ENCODE peak calls at places on chromosomes 6 and 20, in five cellular contexts. G is mesothelial cell of epicardium, Z is A549, K is stomach, H is ovary. C is an unnamed sample.

GRCh38 chr20:32743237-32744112 is at the start of gene COMMD7:
- DNase-seq in G (peak), Z (no peak), K (peak), H (peak), C (no peak)

GRCh38 chr6:110484321-110484720 is 7.9 kb upstream of the SLC22A16 start:
- DNase-seq in G (no peak), Z (no peak), K (no peak), H (no peak), C (no peak)

GRCh38 chr20:40770564-40771307 is 81.7 kb upstream of the MAFB start:
- DNase-seq in G (peak), Z (no peak), K (no peak), H (no peak), C (no peak)

GRCh38 chr6:166999845-167000253 is 652 bp downstream of the CEP43 start:
- DNase-seq in G (no peak), Z (no peak), K (peak), H (no peak), C (no peak)

GRCh38 chr20:40416274-40416673 is 272.8 kb downstream of the MAFB start:
- DNase-seq in G (no peak), Z (no peak), K (no peak), H (no peak), C (no peak)

GRCh38 chr6:77457720-77458349 is 5.5 kb downstream of the HTR1B start:
- DNase-seq in G (peak), Z (peak), K (peak), H (peak), C (peak)

GRCh38 chr20:45872626-45873025 is 8.4 kb upstream of the ZSWIM1 start:
- DNase-seq in G (no peak), Z (no peak), K (no peak), H (no peak), C (no peak)

GRCh38 chr20:6034134-6034969 is 19.5 kb downstream of the LRRN4 start:
- DNase-seq in G (no peak), Z (no peak), K (no peak), H (no peak), C (no peak)

GRCh38 chr6:422423-423061 is 31.0 kb downstream of the IRF4 start:
- DNase-seq in G (no peak), Z (peak), K (no peak), H (no peak), C (peak)

GRCh38 chr20:50837532-50838321 is 42.9 kb downstream of the BCAS4 start:
- DNase-seq in G (peak), Z (no peak), K (no peak), H (peak), C (peak)

GRCh38 chr6:110518281-110518623 is 41.8 kb upstream of the SLC22A16 start:
- DNase-seq in G (no peak), Z (peak), K (no peak), H (no peak), C (no peak)

GRCh38 chr6:146028250-146028789 is 542 bp upstream of the GRM1 start:
- DNase-seq in G (peak), Z (peak), K (peak), H (peak), C (no peak)

GRCh38 chr20:10475225-10475624 is 40.1 kb downstream of the SLX4IP start:
- DNase-seq in G (no peak), Z (no peak), K (no peak), H (no peak), C (no peak)

GRCh38 chr6:10610289-10610688 is 84.1 kb downstream of the C6orf52 start:
- DNase-seq in G (no peak), Z (no peak), K (no peak), H (no peak), C (no peak)

GRCh38 chr6:15754035-15754705 is 91.3 kb upstream of the DTNBP1 start:
- DNase-seq in G (no peak), Z (no peak), K (peak), H (no peak), C (no peak)

GRCh38 chr20:24989162-24989561 is 3.4 kb downstream of the APMAP start:
- DNase-seq in G (no peak), Z (no peak), K (peak), H (no peak), C (no peak)

GRCh38 chr6:53119772-53120409 is 28.8 kb downstream of the GCM1 start:
- DNase-seq in G (no peak), Z (peak), K (peak), H (no peak), C (no peak)

GRCh38 chr6:160315310-160315709 is 32.9 kb upstream of the SLC22A3 start:
- DNase-seq in G (no peak), Z (no peak), K (no peak), H (no peak), C (no peak)

GRCh38 chr6:12657884-12658283 is 58.7 kb upstream of the PHACTR1 start:
- DNase-seq in G (no peak), Z (no peak), K (no peak), H (no peak), C (no peak)

DNA sequence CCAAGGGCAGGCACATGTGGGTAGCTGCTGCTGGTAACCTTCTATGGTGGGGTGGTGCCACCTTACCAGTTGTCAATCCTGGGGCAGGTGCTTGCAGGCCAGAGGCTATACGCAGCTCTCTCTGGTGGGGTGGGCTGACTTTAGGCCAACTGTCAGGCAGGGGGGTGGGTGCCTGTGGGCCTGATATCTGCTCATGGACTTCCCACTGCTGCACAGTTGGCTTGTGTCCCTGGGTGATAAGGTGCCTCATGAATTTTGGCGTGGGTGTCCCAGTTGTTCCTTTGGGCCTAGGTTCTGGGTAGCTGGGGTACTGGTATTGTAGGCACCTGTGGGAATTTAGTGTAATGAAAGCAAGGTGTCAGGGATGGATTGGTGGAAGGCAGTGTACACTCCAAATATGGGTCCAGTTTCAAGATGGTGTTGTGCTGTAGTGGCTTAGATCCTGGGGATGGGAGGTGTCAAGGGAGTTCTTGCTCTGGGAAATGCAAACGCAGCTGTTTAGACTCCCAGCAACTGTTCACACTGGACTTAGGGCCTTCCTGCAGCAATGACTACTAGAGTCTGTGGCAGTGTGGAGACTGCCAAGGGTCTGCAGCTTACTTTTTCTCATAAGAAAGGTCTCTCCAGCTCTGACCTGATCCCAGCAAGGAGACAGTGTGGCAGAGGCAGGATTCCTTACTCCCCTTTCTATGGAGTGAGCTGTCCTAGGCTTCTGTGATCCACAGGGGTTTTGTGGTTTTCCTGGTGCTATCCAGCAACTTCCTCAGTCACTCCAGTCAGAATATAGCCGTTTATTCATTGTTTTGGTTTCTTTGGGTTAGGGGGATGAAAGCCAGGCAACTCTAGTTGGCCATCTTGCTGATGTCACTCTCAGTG is 128.2 kb downstream of the CRYBG1 start:
- DNase-seq in G (no peak), Z (no peak), K (no peak), H (no peak), C (no peak)
- TF ChIP-seq CTCF in G (no peak), Z (no peak), K (no peak), H (no peak), C (no peak)

DNA sequence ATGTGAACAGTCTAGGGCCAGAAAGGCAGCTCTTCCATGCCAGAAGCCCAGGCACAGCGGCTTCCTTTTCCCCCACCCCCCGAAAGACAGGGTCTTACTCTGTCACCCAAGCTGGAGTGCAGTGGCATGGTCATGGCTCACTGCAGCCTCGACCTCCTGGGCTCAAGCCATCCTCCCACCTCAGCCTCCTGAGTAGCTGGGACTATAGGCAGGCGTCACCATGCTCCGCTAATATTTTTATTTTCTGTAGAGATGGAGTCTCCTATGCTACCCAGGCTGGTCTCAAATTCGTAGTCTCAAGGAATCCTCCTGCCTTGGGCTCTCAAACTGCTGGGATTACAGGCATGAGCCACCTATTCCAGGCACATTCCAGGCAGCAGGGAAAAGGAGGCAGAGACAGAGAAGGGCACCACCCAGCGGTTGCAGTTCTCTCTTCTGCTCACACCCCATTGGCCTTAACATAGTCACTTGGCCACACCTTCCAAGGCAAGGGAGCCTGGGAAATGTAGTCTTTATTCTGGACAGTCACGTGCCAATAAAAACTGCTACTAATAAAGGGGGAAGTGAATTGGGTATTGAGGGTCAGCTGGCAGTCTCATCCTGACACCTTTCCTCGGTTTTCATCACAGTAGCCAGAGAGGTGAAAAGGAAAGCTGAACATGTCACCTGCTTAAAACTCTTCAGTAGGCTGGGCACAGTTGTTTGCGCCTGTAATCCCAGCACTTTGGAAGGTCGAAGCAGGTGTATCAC is 205.9 kb downstream of the ZMYND8 start:
- DNase-seq in G (peak), Z (peak), K (peak), H (peak), C (no peak)
- TF ChIP-seq CTCF in G (peak), Z (peak), K (no peak), H (no peak), C (peak)

DNA sequence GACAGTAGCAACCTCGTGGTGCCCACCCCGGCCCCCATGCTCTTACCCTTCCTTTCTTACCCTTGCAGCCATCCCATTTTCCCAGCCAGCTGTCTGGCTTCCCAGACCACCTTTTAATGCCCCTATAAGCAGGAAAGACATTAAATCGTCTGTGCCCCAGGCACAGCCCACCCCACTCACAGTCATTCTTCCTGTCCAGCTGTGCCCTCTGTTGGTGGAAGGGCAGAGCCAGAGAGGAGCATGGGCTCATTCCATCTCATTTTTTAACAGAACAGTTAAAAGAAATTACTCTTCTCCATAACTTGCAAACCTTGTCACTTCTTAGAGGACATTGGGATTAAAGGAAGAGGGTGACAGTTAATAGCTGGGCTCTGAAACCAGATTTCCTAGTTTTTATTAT is 240.5 kb downstream of the NRN1 start:
- DNase-seq in G (no peak), Z (no peak), K (no peak), H (no peak), C (no peak)
- TF ChIP-seq CTCF in G (no peak), Z (no peak), K (no peak), H (no peak), C (peak)

DNA sequence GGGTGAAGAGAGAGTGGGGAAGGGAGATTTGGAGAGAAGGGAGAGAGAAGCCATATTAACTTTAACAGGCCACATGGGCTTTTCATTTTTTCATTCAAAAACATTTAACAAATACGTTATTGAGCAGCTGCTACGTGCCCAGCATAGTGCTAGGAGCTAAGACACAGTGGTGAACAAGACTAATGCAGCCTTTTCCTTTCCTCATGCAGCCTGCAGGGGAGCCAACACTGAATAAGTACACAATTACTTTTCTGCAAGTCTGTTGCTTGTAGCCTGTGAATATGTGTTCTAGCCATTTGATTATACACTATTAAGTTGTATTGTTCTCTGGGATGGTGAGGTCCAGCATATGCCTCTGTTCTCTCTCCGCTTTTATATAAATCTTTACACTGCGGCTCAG is 1.9 kb upstream of the BLOC1S5 start:
- DNase-seq in G (no peak), Z (no peak), K (no peak), H (no peak), C (no peak)
- TF ChIP-seq CTCF in G (no peak), Z (no peak), K (no peak), H (no peak), C (no peak)

GRCh38 chr6:24492475-24492874 is 2.3 kb upstream of the ALDH5A1 start:
- DNase-seq in G (no peak), Z (no peak), K (no peak), H (no peak), C (no peak)
- TF ChIP-seq CTCF in G (no peak), Z (peak), K (no peak), H (no peak), C (peak)

DNA sequence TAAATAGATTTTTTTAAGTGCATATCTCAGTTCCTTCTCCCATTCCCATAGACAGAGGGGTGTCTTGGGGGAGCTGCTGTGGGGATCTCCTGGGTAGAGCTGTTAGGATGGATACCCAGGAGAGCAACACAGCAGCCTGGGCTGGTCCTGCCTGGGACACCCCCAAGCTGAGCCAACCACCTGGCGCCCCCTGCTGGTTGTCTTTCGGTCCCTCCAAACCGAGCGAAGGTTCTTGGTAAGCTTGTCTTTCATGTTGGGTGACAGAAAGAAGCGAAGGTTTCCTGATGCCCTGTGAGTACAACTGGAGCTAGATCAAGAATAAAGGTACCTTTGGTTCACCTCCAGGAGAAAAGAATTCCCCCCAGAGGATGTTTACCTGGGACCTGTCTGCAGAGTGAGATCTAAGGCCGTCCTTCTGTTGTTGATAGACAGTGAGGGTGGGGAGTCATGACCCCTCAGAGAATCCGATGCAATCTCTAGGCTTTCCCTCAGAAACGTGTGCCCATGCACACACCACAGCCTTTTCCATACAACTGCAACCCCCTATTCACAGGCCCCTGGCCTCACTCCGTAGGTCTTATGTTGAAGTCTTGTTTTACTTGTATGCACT is 50.8 kb downstream of the SNX9 start:
- DNase-seq in G (peak), Z (peak), K (peak), H (peak), C (peak)
- TF ChIP-seq CTCF in G (peak), Z (peak), K (no peak), H (peak), C (peak)

GRCh38 chr6:24997186-24997585 is 61.4 kb upstream of the RIPOR2 start:
- DNase-seq in G (no peak), Z (no peak), K (no peak), H (no peak), C (no peak)

GRCh38 chr6:24991748-24992467 is 56.1 kb upstream of the RIPOR2 start:
- DNase-seq in G (no peak), Z (peak), K (peak), H (peak), C (no peak)

GRCh38 chr6:24995270-24995669 is 59.5 kb upstream of the RIPOR2 start:
- DNase-seq in G (no peak), Z (no peak), K (no peak), H (no peak), C (no peak)

GRCh38 chr6:24996145-24996836 is 60.5 kb upstream of the RIPOR2 start:
- DNase-seq in G (no peak), Z (no peak), K (no peak), H (no peak), C (no peak)

GRCh38 chr6:24994812-24995211 is 59.1 kb upstream of the RIPOR2 start:
- DNase-seq in G (no peak), Z (no peak), K (no peak), H (no peak), C (no peak)
- TF ChIP-seq CTCF in G (no peak), Z (no peak), K (no peak), H (no peak), C (peak)

GRCh38 chr6:6512711-6513110 is 75.8 kb upstream of the LY86 start:
- DNase-seq in G (no peak), Z (no peak), K (no peak), H (no peak), C (no peak)
- TF ChIP-seq CTCF in G (no peak), Z (no peak), K (no peak), H (no peak), C (no peak)

DNA sequence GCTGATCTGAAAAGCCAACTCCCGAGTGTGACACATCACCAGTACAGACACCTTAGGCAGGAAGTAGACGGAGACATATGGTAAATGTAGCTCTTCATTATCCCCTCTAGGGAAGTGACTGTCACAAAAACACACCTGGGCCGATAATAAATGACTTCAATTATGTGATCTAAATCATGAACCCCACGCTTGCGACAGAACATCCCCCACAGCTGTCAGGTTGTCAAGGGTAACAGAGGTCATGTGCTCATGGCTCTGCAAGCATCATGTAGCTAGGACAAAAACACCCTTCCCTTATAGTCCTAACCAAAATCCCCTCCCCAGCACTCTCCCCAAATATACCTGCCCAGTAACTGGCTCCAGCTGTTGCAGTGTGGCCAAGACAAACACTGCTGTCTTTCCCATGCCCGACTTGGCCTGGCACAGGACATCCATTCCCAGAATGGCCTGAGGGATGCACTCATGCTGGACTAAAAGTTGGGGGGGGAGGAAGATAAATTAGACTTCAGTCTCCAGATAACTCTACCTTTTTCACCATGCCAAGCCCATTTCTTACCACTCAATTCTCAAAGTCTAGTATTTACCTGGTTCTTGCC is 2.9 kb downstream of the DDX39B start:
- DNase-seq in G (no peak), Z (no peak), K (no peak), H (no peak), C (no peak)
- TF ChIP-seq CTCF in G (no peak), Z (no peak), K (no peak), H (no peak), C (no peak)